ENCODE peak calls at places on chromosomes 12 and 14, in five cellular contexts. A is GM20000, J is stomach, L is heart left ventricle, X is mucosa of gallbladder. O is an unnamed sample.

GRCh38 chr12:105289114-105289904 is 41.2 kb upstream of the C12orf75 start:
- DNase-seq in J (no peak), X (no peak), L (no peak), A (no peak), O (no peak)

GRCh38 chr12:122139266-122139665 is 34.8 kb downstream of the IL31 start:
- DNase-seq in X (no peak), A (no peak), J (no peak), L (no peak), O (no peak)

GRCh38 chr14:36747411-36748184 is 85.9 kb downstream of the PAX9 start:
- DNase-seq in X (no peak), L (no peak), J (no peak), A (no peak), O (no peak)

GRCh38 chr14:91835920-91836843 is 31.2 kb downstream of the TC2N start:
- DNase-seq in A (peak; percentile 91), J (peak; percentile 96), L (peak; percentile 28), X (peak; percentile 84), O (peak; percentile 60)

GRCh38 chr14:37443461-37443860 is 151.6 kb downstream of the FOXA1 start:
- DNase-seq in A (no peak), L (no peak), X (no peak), J (no peak), O (no peak)

GRCh38 chr14:60051690-60052324 is 39.9 kb upstream of the PCNX4 start:
- DNase-seq in X (no peak), L (no peak), J (no peak), A (no peak), O (no peak)

GRCh38 chr14:93175492-93175891 is 9.2 kb downstream of the MOAP1 start:
- DNase-seq in J (peak; percentile 11), X (no peak), L (no peak), A (no peak), O (no peak)

GRCh38 chr12:130874696-130875095 is 2.8 kb downstream of the RAN start:
- DNase-seq in X (no peak), A (no peak), J (no peak), L (no peak), O (no peak)

GRCh38 chr12:110245278-110245868 is 35.7 kb upstream of the ATP2A2 start:
- DNase-seq in J (peak; percentile 72), X (peak; percentile 33), L (no peak), A (peak; percentile 52), O (no peak)

GRCh38 chr14:59463773-59464650 is 1.2 kb downstream of the GPR135 start:
- DNase-seq in X (no peak), L (no peak), A (peak; percentile 14), J (no peak), O (no peak)

GRCh38 chr14:21040370-21040925 is 1.7 kb upstream of the RNASE7 start:
- DNase-seq in L (no peak), A (no peak), J (no peak), X (no peak), O (no peak)

GRCh38 chr12:99765469-99766114 is 118.0 kb downstream of the GARIN6 start:
- DNase-seq in X (no peak), J (no peak), A (no peak), L (no peak), O (no peak)

GRCh38 chr12:63238892-63239291 is 87.9 kb upstream of the AVPR1A start:
- DNase-seq in L (no peak), A (no peak), J (no peak), X (no peak), O (no peak)

GRCh38 chr14:69153848-69154208 is 909 bp upstream of the DCAF5 start:
- DNase-seq in X (no peak), A (peak; percentile 26), J (no peak), L (peak; percentile 39), O (no peak)

GRCh38 chr14:101963052-101963451 is 1.3 kb upstream of the DYNC1H1 start:
- DNase-seq in L (no peak), A (no peak), X (no peak), J (no peak), O (no peak)

GRCh38 chr14:33068626-33069025 is 129.9 kb downstream of the NPAS3 start:
- DNase-seq in X (no peak), A (no peak), J (no peak), L (no peak), O (no peak)

GRCh38 chr12:12081836-12082497 is 11.2 kb downstream of the BCL2L14 start:
- DNase-seq in L (no peak), A (peak; percentile 65), J (no peak), X (no peak), O (no peak)

GRCh38 chr14:51806026-51806590 is 54.3 kb upstream of the GNG2 start:
- DNase-seq in X (no peak), A (no peak), L (no peak), J (no peak), O (no peak)

GRCh38 chr14:104687601-104688504 is 1.6 kb upstream of the INF2 start:
- DNase-seq in J (peak; percentile 96), X (peak; percentile 90), L (peak; percentile 81), A (no peak), O (no peak)

GRCh38 chr12:69732088-69732487 is 6.6 kb upstream of the RAB3IP start:
- DNase-seq in J (no peak), X (no peak), A (no peak), L (no peak), O (no peak)

GRCh38 chr12:69331846-69332684 is 16.1 kb upstream of the LYZ start:
- DNase-seq in X (no peak), A (no peak), J (no peak), L (no peak), O (no peak)

GRCh38 chr12:62588916-62589315 is 122.3 kb downstream of the MON2 start:
- DNase-seq in J (no peak), A (no peak), X (no peak), L (no peak), O (no peak)

GRCh38 chr14:90349729-90350128 is 18.0 kb upstream of the NRDE2 start:
- DNase-seq in J (no peak), A (peak; percentile 26), L (no peak), X (no peak), O (no peak)

GRCh38 chr12:77218278-77218677 is 152.9 kb upstream of the E2F7 start:
- DNase-seq in A (no peak), X (no peak), J (no peak), L (no peak), O (no peak)

GRCh38 chr12:26271024-26271423 is 75.7 kb downstream of the SSPN start:
- DNase-seq in L (no peak), X (no peak), J (no peak), A (no peak), O (no peak)

GRCh38 chr12:105330938-105331804 is 680 bp downstream of the C12orf75 start:
- DNase-seq in L (peak; percentile 8), X (no peak), J (peak; percentile 33), A (peak; percentile 39), O (peak; percentile 70)

GRCh38 chr12:98894412-98895085 is 249.5 kb downstream of the APAF1 start:
- DNase-seq in J (no peak), L (no peak), A (peak; percentile 41), X (no peak), O (no peak)

GRCh38 chr14:50021261-50021660 is 95.1 kb downstream of the VCPKMT start:
- DNase-seq in L (no peak), J (no peak), A (peak; percentile 42), X (no peak), O (no peak)